ENCODE peak calls at places on chromosome 1, in five cellular contexts. One of them, this sample, is unnamed.

GRCh38 chr1:212760126-212760823 is 31.3 kb downstream of the NSL1 start:
- DNase-seq in C1 segment of cervical spinal cord: no peak
- DNase-seq in stimulated activated CD8-positive, alpha-beta memory T cell treated with anti-CD3 and anti-CD28 coated beads, Interleukin-2, amount 100 ng/mL, for 1 hour: no peak
- DNase-seq in WTC11: peak
- DNase-seq in T-cell: peak
- DNase-seq in this sample: peak

GRCh38 chr1:182102042-182102416 is 40.5 kb upstream of the ZNF648 start:
- DNase-seq in C1 segment of cervical spinal cord: no peak
- DNase-seq in WTC11: no peak
- DNase-seq in stimulated activated CD8-positive, alpha-beta memory T cell treated with anti-CD3 and anti-CD28 coated beads, Interleukin-2, amount 100 ng/mL, for 1 hour: no peak
- DNase-seq in T-cell: no peak
- DNase-seq in this sample: no peak

GRCh38 chr1:245978915-245979314 is 528.2 kb downstream of the SMYD3 start:
- DNase-seq in stimulated activated CD8-positive, alpha-beta memory T cell treated with anti-CD3 and anti-CD28 coated beads, Interleukin-2, amount 100 ng/mL, for 1 hour: no peak
- DNase-seq in WTC11: no peak
- DNase-seq in T-cell: no peak
- DNase-seq in C1 segment of cervical spinal cord: no peak
- DNase-seq in this sample: no peak

GRCh38 chr1:93670141-93670540 is 11.5 kb downstream of the BCAR3 start:
- DNase-seq in stimulated activated CD8-positive, alpha-beta memory T cell treated with anti-CD3 and anti-CD28 coated beads, Interleukin-2, amount 100 ng/mL, for 1 hour: no peak
- DNase-seq in T-cell: no peak
- DNase-seq in C1 segment of cervical spinal cord: no peak
- DNase-seq in WTC11: no peak
- DNase-seq in this sample: no peak

GRCh38 chr1:27630859-27631491 is 4.0 kb downstream of the FGR start:
- DNase-seq in stimulated activated CD8-positive, alpha-beta memory T cell treated with anti-CD3 and anti-CD28 coated beads, Interleukin-2, amount 100 ng/mL, for 1 hour: no peak
- DNase-seq in WTC11: no peak
- DNase-seq in C1 segment of cervical spinal cord: no peak
- DNase-seq in T-cell: no peak
- DNase-seq in this sample: no peak

GRCh38 chr1:171850951-171851350 is 9.7 kb downstream of the DNM3 start:
- DNase-seq in C1 segment of cervical spinal cord: no peak
- DNase-seq in T-cell: no peak
- DNase-seq in WTC11: no peak
- DNase-seq in stimulated activated CD8-positive, alpha-beta memory T cell treated with anti-CD3 and anti-CD28 coated beads, Interleukin-2, amount 100 ng/mL, for 1 hour: no peak
- DNase-seq in this sample: no peak

GRCh38 chr1:225777058-225777582 is 506 bp upstream of the SRP9 start:
- DNase-seq in stimulated activated CD8-positive, alpha-beta memory T cell treated with anti-CD3 and anti-CD28 coated beads, Interleukin-2, amount 100 ng/mL, for 1 hour: no peak
- DNase-seq in C1 segment of cervical spinal cord: no peak
- DNase-seq in WTC11: no peak
- DNase-seq in T-cell: no peak
- DNase-seq in this sample: no peak

GRCh38 chr1:3135073-3135745 is 66.2 kb downstream of the PRDM16 start:
- DNase-seq in C1 segment of cervical spinal cord: no peak
- DNase-seq in stimulated activated CD8-positive, alpha-beta memory T cell treated with anti-CD3 and anti-CD28 coated beads, Interleukin-2, amount 100 ng/mL, for 1 hour: no peak
- DNase-seq in T-cell: no peak
- DNase-seq in WTC11: no peak
- DNase-seq in this sample: no peak

GRCh38 chr1:19797827-19798226 is 1.9 kb downstream of the TMCO4 start:
- DNase-seq in WTC11: no peak
- DNase-seq in C1 segment of cervical spinal cord: no peak
- DNase-seq in stimulated activated CD8-positive, alpha-beta memory T cell treated with anti-CD3 and anti-CD28 coated beads, Interleukin-2, amount 100 ng/mL, for 1 hour: no peak
- DNase-seq in T-cell: no peak
- DNase-seq in this sample: no peak

GRCh38 chr1:53378932-53379661 is 51.2 kb upstream of the LRP8 start:
- DNase-seq in C1 segment of cervical spinal cord: no peak
- DNase-seq in T-cell: no peak
- DNase-seq in stimulated activated CD8-positive, alpha-beta memory T cell treated with anti-CD3 and anti-CD28 coated beads, Interleukin-2, amount 100 ng/mL, for 1 hour: no peak
- DNase-seq in WTC11: peak
- DNase-seq in this sample: no peak

GRCh38 chr1:218945050-218945449 is 228.6 kb upstream of the LYPLAL1 start:
- DNase-seq in T-cell: no peak
- DNase-seq in WTC11: no peak
- DNase-seq in C1 segment of cervical spinal cord: no peak
- DNase-seq in stimulated activated CD8-positive, alpha-beta memory T cell treated with anti-CD3 and anti-CD28 coated beads, Interleukin-2, amount 100 ng/mL, for 1 hour: no peak
- DNase-seq in this sample: no peak

GRCh38 chr1:83996621-83997020 is 2.3 kb downstream of the TTLL7 start:
- DNase-seq in T-cell: no peak
- DNase-seq in C1 segment of cervical spinal cord: no peak
- DNase-seq in stimulated activated CD8-positive, alpha-beta memory T cell treated with anti-CD3 and anti-CD28 coated beads, Interleukin-2, amount 100 ng/mL, for 1 hour: no peak
- DNase-seq in WTC11: no peak
- DNase-seq in this sample: no peak

GRCh38 chr1:82565146-82565545 is 764.4 kb downstream of the ADGRL2 start:
- DNase-seq in stimulated activated CD8-positive, alpha-beta memory T cell treated with anti-CD3 and anti-CD28 coated beads, Interleukin-2, amount 100 ng/mL, for 1 hour: no peak
- DNase-seq in T-cell: no peak
- DNase-seq in C1 segment of cervical spinal cord: no peak
- DNase-seq in WTC11: no peak
- DNase-seq in this sample: peak

This sample was measured in iPS DF 19.7.